ENCODE peak calls at places on chromosomes 6 and 20, in five cellular contexts. One of them, this sample, is unnamed.

GRCh38 chr20:38021373-38021772 is 11.9 kb downstream of the TTI1 start:
- DNase-seq in CD4-positive, alpha-beta memory T cell: no peak
- DNase-seq in A549: no peak
- DNase-seq in OCI-LY7: no peak
- DNase-seq in HCT116: no peak
- DNase-seq in this sample: no peak

GRCh38 chr6:52741872-52742271 is 21.4 kb downstream of the GSTA2 start:
- DNase-seq in CD4-positive, alpha-beta memory T cell: no peak
- DNase-seq in A549: no peak
- DNase-seq in OCI-LY7: no peak
- DNase-seq in HCT116: no peak
- DNase-seq in this sample: no peak

GRCh38 chr6:53837875-53838806 is 43.3 kb downstream of the LRRC1 start:
- DNase-seq in CD4-positive, alpha-beta memory T cell: no peak
- DNase-seq in A549: no peak
- DNase-seq in OCI-LY7: no peak
- DNase-seq in HCT116: no peak
- DNase-seq in this sample: no peak

GRCh38 chr6:131976545-131977061 is 25.4 kb upstream of the CCN2 start:
- DNase-seq in CD4-positive, alpha-beta memory T cell: no peak
- DNase-seq in A549: no peak
- DNase-seq in OCI-LY7: no peak
- DNase-seq in HCT116: no peak
- DNase-seq in this sample: no peak

GRCh38 chr6:37131104-37131959 is 38.6 kb upstream of the PIM1 start:
- DNase-seq in CD4-positive, alpha-beta memory T cell: no peak
- DNase-seq in A549: peak
- DNase-seq in OCI-LY7: no peak
- DNase-seq in HCT116: no peak
- DNase-seq in this sample: no peak

GRCh38 chr6:44533221-44533820 is 145.8 kb downstream of the CDC5L start:
- DNase-seq in CD4-positive, alpha-beta memory T cell: no peak
- DNase-seq in A549: no peak
- DNase-seq in OCI-LY7: no peak
- DNase-seq in HCT116: no peak
- DNase-seq in this sample: no peak

GRCh38 chr6:158707120-158707519 is 57.3 kb downstream of the SYTL3 start:
- DNase-seq in CD4-positive, alpha-beta memory T cell: no peak
- DNase-seq in A549: peak
- DNase-seq in OCI-LY7: no peak
- DNase-seq in HCT116: peak
- DNase-seq in this sample: no peak

GRCh38 chr6:6635291-6635690 is 46.8 kb downstream of the LY86 start:
- DNase-seq in CD4-positive, alpha-beta memory T cell: no peak
- DNase-seq in A549: no peak
- DNase-seq in OCI-LY7: no peak
- DNase-seq in HCT116: no peak
- DNase-seq in this sample: no peak

GRCh38 chr6:117677553-117678131 is 2.4 kb downstream of the NUS1 start:
- DNase-seq in CD4-positive, alpha-beta memory T cell: no peak
- DNase-seq in A549: no peak
- DNase-seq in OCI-LY7: no peak
- DNase-seq in HCT116: no peak
- DNase-seq in this sample: peak

GRCh38 chr20:58613061-58613854 is 37.8 kb upstream of the STX16 start:
- DNase-seq in CD4-positive, alpha-beta memory T cell: no peak
- DNase-seq in A549: no peak
- DNase-seq in OCI-LY7: no peak
- DNase-seq in HCT116: no peak
- DNase-seq in this sample: no peak

GRCh38 chr20:23396961-23397620 is 24.2 kb downstream of the NAPB start:
- DNase-seq in CD4-positive, alpha-beta memory T cell: no peak
- DNase-seq in A549: no peak
- DNase-seq in OCI-LY7: no peak
- DNase-seq in HCT116: no peak
- DNase-seq in this sample: no peak

GRCh38 chr20:20713244-20713765 is 861 bp upstream of the RALGAPA2 start:
- DNase-seq in CD4-positive, alpha-beta memory T cell: no peak
- DNase-seq in A549: no peak
- DNase-seq in OCI-LY7: no peak
- DNase-seq in HCT116: no peak
- DNase-seq in this sample: no peak

GRCh38 chr20:13299401-13299800 is 78.3 kb downstream of the ISM1 start:
- DNase-seq in CD4-positive, alpha-beta memory T cell: no peak
- DNase-seq in A549: no peak
- DNase-seq in OCI-LY7: no peak
- DNase-seq in HCT116: no peak
- DNase-seq in this sample: no peak

GRCh38 chr6:14110001-14110818 is 7.4 kb upstream of the CD83 start:
- DNase-seq in CD4-positive, alpha-beta memory T cell: no peak
- DNase-seq in A549: no peak
- DNase-seq in OCI-LY7: no peak
- DNase-seq in HCT116: no peak
- DNase-seq in this sample: no peak

GRCh38 chr20:44576297-44576696 is 6.1 kb upstream of the PKIG start:
- DNase-seq in CD4-positive, alpha-beta memory T cell: no peak
- DNase-seq in A549: no peak
- DNase-seq in OCI-LY7: peak
- DNase-seq in HCT116: no peak
- DNase-seq in this sample: no peak

GRCh38 chr6:168410035-168410434 is 30.9 kb upstream of the SMOC2 start:
- DNase-seq in CD4-positive, alpha-beta memory T cell: no peak
- DNase-seq in A549: no peak
- DNase-seq in OCI-LY7: no peak
- DNase-seq in HCT116: no peak
- DNase-seq in this sample: no peak

GRCh38 chr6:45400021-45400420 is 22.3 kb upstream of the SUPT3H start:
- DNase-seq in CD4-positive, alpha-beta memory T cell: no peak
- DNase-seq in A549: no peak
- DNase-seq in OCI-LY7: no peak
- DNase-seq in HCT116: no peak
- DNase-seq in this sample: no peak

GRCh38 chr6:75236630-75237029 is 7.0 kb downstream of the COX7A2 start:
- DNase-seq in CD4-positive, alpha-beta memory T cell: no peak
- DNase-seq in A549: no peak
- DNase-seq in OCI-LY7: no peak
- DNase-seq in HCT116: no peak
- DNase-seq in this sample: no peak

GRCh38 chr6:40387127-40387870 is 199.9 kb downstream of the LRFN2 start:
- DNase-seq in CD4-positive, alpha-beta memory T cell: no peak
- DNase-seq in A549: no peak
- DNase-seq in OCI-LY7: no peak
- DNase-seq in HCT116: no peak
- DNase-seq in this sample: no peak

GRCh38 chr6:21164768-21165326 is 428.7 kb upstream of the SOX4 start:
- DNase-seq in CD4-positive, alpha-beta memory T cell: no peak
- DNase-seq in A549: no peak
- DNase-seq in OCI-LY7: no peak
- DNase-seq in HCT116: peak
- DNase-seq in this sample: no peak

GRCh38 chr6:138099832-138100231 is 7.4 kb downstream of the PERP start:
- DNase-seq in CD4-positive, alpha-beta memory T cell: no peak
- DNase-seq in A549: no peak
- DNase-seq in OCI-LY7: no peak
- DNase-seq in HCT116: no peak
- DNase-seq in this sample: peak

GRCh38 chr6:64224819-64225218 is 589.2 kb downstream of the PHF3 start:
- DNase-seq in CD4-positive, alpha-beta memory T cell: no peak
- DNase-seq in A549: no peak
- DNase-seq in OCI-LY7: no peak
- DNase-seq in HCT116: no peak
- DNase-seq in this sample: no peak

GRCh38 chr6:22906091-22906549 is 336.8 kb downstream of the HDGFL1 start:
- DNase-seq in CD4-positive, alpha-beta memory T cell: no peak
- DNase-seq in A549: peak
- DNase-seq in OCI-LY7: no peak
- DNase-seq in HCT116: no peak
- DNase-seq in this sample: no peak

GRCh38 chr6:37882724-37883413 is 63.3 kb downstream of the ZFAND3 start:
- DNase-seq in CD4-positive, alpha-beta memory T cell: no peak
- DNase-seq in A549: no peak
- DNase-seq in OCI-LY7: no peak
- DNase-seq in HCT116: no peak
- DNase-seq in this sample: no peak

DNA sequence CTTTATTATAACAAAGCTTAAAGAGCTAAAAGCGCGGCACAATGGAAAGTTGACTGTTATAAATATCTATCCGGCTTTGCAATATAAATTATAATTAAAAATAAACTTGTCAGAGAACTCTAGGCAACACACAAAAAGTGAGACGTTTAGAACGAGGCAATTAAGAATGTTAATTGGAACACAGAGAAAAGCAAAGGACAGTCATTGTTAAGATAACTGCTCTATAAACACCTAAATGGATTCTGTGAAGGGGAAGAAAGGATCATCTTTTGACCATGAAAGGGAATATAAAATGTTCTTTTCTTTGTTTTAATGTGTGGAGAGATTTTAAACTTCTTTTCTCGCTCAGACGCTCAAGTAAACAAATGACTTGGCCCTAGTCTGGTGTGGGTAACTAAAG is 9.2 kb upstream of the SALL4 start:
- DNase-seq in CD4-positive, alpha-beta memory T cell: no peak
- DNase-seq in A549: no peak
- DNase-seq in OCI-LY7: no peak
- DNase-seq in HCT116: no peak
- DNase-seq in this sample: no peak
- H3K27ac ChIP-seq in CD4-positive, alpha-beta memory T cell: no peak
- H3K27ac ChIP-seq in A549: no peak
- H3K27ac ChIP-seq in OCI-LY7: no peak
- H3K27ac ChIP-seq in HCT116: no peak
- H3K27ac ChIP-seq in this sample: no peak

DNA sequence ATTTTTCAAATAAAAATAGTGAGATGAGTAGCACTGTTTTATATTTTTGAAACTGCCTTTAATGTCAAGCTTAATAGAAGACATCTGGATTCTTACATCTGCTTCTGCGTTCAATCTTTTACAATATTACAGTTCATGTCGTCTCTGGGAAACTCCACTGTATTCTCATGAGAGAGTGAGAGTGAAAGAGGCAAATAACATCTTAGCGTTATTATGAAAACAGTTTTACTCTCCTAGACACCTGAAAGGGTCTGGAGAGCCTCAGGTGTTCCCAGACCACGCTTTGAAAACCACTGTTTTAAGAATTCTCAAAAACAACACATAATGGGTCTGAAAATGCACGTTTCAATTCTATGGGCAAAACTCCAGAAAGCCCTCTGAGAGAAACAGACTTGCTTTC is 63.4 kb downstream of the ARHGAP18 start:
- DNase-seq in CD4-positive, alpha-beta memory T cell: no peak
- DNase-seq in A549: no peak
- DNase-seq in OCI-LY7: no peak
- DNase-seq in HCT116: no peak
- DNase-seq in this sample: no peak
- H3K27ac ChIP-seq in CD4-positive, alpha-beta memory T cell: no peak
- H3K27ac ChIP-seq in A549: peak
- H3K27ac ChIP-seq in OCI-LY7: no peak
- H3K27ac ChIP-seq in HCT116: peak
- H3K27ac ChIP-seq in this sample: peak

GRCh38 chr6:149567194-149567586 is 1.0 kb downstream of the GINM1 start:
- DNase-seq in CD4-positive, alpha-beta memory T cell: no peak
- DNase-seq in A549: no peak
- DNase-seq in OCI-LY7: peak
- DNase-seq in HCT116: no peak
- DNase-seq in this sample: no peak
- H3K27ac ChIP-seq in CD4-positive, alpha-beta memory T cell: peak
- H3K27ac ChIP-seq in A549: peak
- H3K27ac ChIP-seq in OCI-LY7: peak
- H3K27ac ChIP-seq in HCT116: peak
- H3K27ac ChIP-seq in this sample: peak

GRCh38 chr20:4898845-4899244 is 102.5 kb downstream of the SLC23A2 start:
- DNase-seq in CD4-positive, alpha-beta memory T cell: no peak
- DNase-seq in A549: no peak
- DNase-seq in OCI-LY7: no peak
- DNase-seq in HCT116: no peak
- DNase-seq in this sample: no peak
- H3K27ac ChIP-seq in CD4-positive, alpha-beta memory T cell: no peak
- H3K27ac ChIP-seq in A549: no peak
- H3K27ac ChIP-seq in OCI-LY7: no peak
- H3K27ac ChIP-seq in HCT116: no peak
- H3K27ac ChIP-seq in this sample: peak

DNA sequence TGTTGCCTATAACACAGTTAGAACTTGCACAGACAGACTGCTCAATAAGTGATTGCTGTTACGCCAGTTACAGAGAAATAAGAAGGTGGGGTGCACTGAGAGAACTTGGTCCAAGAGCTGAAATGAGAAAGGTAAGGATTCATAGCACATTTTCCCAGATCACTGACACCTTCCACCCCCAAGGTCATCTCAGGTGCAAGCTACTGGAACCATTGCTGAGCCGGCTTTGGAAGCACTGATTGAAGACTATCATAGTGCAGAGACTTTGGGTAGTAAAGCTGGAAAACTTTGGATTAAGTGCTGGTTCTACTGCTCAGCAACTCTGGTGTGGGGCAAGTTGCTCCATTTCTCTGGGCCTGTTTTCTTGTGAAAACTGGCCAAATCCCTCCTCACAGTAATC is 38.1 kb downstream of the STK35 start:
- DNase-seq in CD4-positive, alpha-beta memory T cell: no peak
- DNase-seq in A549: no peak
- DNase-seq in OCI-LY7: no peak
- DNase-seq in HCT116: no peak
- DNase-seq in this sample: no peak
- H3K27ac ChIP-seq in CD4-positive, alpha-beta memory T cell: no peak
- H3K27ac ChIP-seq in A549: no peak
- H3K27ac ChIP-seq in OCI-LY7: no peak
- H3K27ac ChIP-seq in HCT116: no peak
- H3K27ac ChIP-seq in this sample: no peak

GRCh38 chr6:71478834-71479541 is 190.4 kb downstream of the OGFRL1 start:
- DNase-seq in CD4-positive, alpha-beta memory T cell: no peak
- DNase-seq in A549: no peak
- DNase-seq in OCI-LY7: no peak
- DNase-seq in HCT116: no peak
- DNase-seq in this sample: peak
- H3K27ac ChIP-seq in CD4-positive, alpha-beta memory T cell: no peak
- H3K27ac ChIP-seq in A549: peak
- H3K27ac ChIP-seq in OCI-LY7: no peak
- H3K27ac ChIP-seq in HCT116: no peak
- H3K27ac ChIP-seq in this sample: peak

GRCh38 chr6:107699191-107700015 is 124.7 kb downstream of the SCML4 start:
- DNase-seq in CD4-positive, alpha-beta memory T cell: no peak
- DNase-seq in A549: no peak
- DNase-seq in OCI-LY7: no peak
- DNase-seq in HCT116: no peak
- DNase-seq in this sample: no peak
- H3K27ac ChIP-seq in CD4-positive, alpha-beta memory T cell: no peak
- H3K27ac ChIP-seq in A549: no peak
- H3K27ac ChIP-seq in OCI-LY7: no peak
- H3K27ac ChIP-seq in HCT116: no peak
- H3K27ac ChIP-seq in this sample: no peak

GRCh38 chr20:49833483-49833882 is 20.9 kb downstream of the SLC9A8 start:
- DNase-seq in CD4-positive, alpha-beta memory T cell: no peak
- DNase-seq in A549: no peak
- DNase-seq in OCI-LY7: peak
- DNase-seq in HCT116: no peak
- DNase-seq in this sample: no peak
- H3K27ac ChIP-seq in CD4-positive, alpha-beta memory T cell: no peak
- H3K27ac ChIP-seq in A549: no peak
- H3K27ac ChIP-seq in OCI-LY7: peak
- H3K27ac ChIP-seq in HCT116: no peak
- H3K27ac ChIP-seq in this sample: no peak

GRCh38 chr6:87791029-87791428 is 89.0 kb upstream of the AKIRIN2 start:
- DNase-seq in CD4-positive, alpha-beta memory T cell: no peak
- DNase-seq in A549: no peak
- DNase-seq in OCI-LY7: no peak
- DNase-seq in HCT116: no peak
- DNase-seq in this sample: no peak
- H3K27ac ChIP-seq in CD4-positive, alpha-beta memory T cell: no peak
- H3K27ac ChIP-seq in A549: peak
- H3K27ac ChIP-seq in OCI-LY7: no peak
- H3K27ac ChIP-seq in HCT116: no peak
- H3K27ac ChIP-seq in this sample: no peak